ENCODE peak calls at places on chromosomes 1 and 21, in seven cellular contexts. W, K, J, U, M, Q and P are unnamed samples.

GRCh38 chr1:69777423-69777822 is 209.7 kb downstream of the LRRC7 start:
- DNase-seq in W (no peak), M (no peak), J (no peak), K (no peak), U (no peak), Q (no peak), P (no peak)

GRCh38 chr21:29313662-29314408 is 15.1 kb downstream of the BACH1 start:
- DNase-seq in U (no peak), Q (no peak), K (no peak), W (no peak), M (no peak), J (no peak), P (no peak)

GRCh38 chr1:11500881-11501280 is 21.9 kb downstream of the DISP3 start:
- DNase-seq in U (no peak), K (no peak), W (no peak), M (no peak), Q (no peak), J (no peak), P (no peak)

GRCh38 chr1:112251766-112252506 is 144.1 kb upstream of the CTTNBP2NL start:
- DNase-seq in W (no peak), Q (no peak), M (no peak), U (no peak), K (no peak), J (no peak), P (no peak)

GRCh38 chr1:29245261-29245660 is 8.9 kb downstream of the PTPRU start:
- DNase-seq in W (no peak), K (no peak), M (no peak), U (peak; percentile 34), Q (no peak), J (no peak), P (no peak)

GRCh38 chr1:235948774-235949427 is 82.2 kb upstream of the LYST start:
- DNase-seq in U (peak; percentile 10), M (no peak), W (no peak), J (no peak), Q (no peak), K (no peak), P (no peak)

GRCh38 chr1:64877151-64877550 is 89.2 kb downstream of the JAK1 start:
- DNase-seq in K (peak; percentile 27), Q (no peak), M (no peak), W (peak; percentile 87), J (no peak), U (no peak), P (peak; percentile 19)

GRCh38 chr1:17162941-17163340 is 42.0 kb upstream of the PADI1 start:
- DNase-seq in W (no peak), J (no peak), K (no peak), U (no peak), M (no peak), Q (peak; percentile 95), P (no peak)

GRCh38 chr1:196136396-196136795 is 471.8 kb downstream of the KCNT2 start:
- DNase-seq in W (no peak), M (no peak), K (no peak), U (no peak), Q (no peak), J (no peak), P (no peak)

GRCh38 chr1:149844096-149844495 is 55.3 kb upstream of the BOLA1 start:
- DNase-seq in M (no peak), U (no peak), K (no peak), W (peak; percentile 21), Q (no peak), J (no peak), P (peak; percentile 10)

DNA sequence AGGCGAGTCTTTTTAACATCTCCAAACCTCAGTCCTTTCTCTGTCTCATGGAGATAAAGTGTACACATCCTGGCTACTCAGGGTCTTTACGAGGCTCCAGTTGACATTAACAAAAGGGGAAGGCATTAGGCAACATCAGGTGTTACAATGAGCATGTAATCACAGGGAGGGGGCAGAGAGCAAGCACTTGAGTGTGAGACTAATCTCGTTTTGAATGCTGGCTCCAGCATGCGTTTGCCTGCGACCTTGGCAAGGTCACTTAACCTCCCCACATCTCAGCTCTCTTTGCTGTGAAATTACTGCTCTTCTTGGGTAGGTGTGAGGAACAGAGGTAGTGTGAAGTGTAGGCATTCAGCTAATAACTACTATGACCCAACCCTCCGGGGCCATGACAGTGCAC is 3.1 kb downstream of the TNNT2 start:
- DNase-seq in K (no peak), U (no peak), Q (no peak), M (no peak), J (no peak), W (no peak), P (no peak)
- H3K4me1 ChIP-seq in K (no peaks in the 10 kb centered on the region), U (no peaks in the 10 kb centered on the region), Q (no peaks in the 10 kb centered on the region), M (peaks cover 37% of the 10 kb centered on the region), J (no peaks in the 10 kb centered on the region), W (no peaks in the 10 kb centered on the region), P (no peaks in the 10 kb centered on the region)

GRCh38 chr1:41388517-41388916 is 27.3 kb downstream of the FOXO6 start:
- DNase-seq in M (no peak), K (no peak), W (no peak), Q (no peak), U (no peak), J (no peak), P (no peak)
- H3K4me1 ChIP-seq in M (peaks cover 45% of the 10 kb centered on the region), K (no peaks in the 10 kb centered on the region), W (peaks cover 2% of the 10 kb centered on the region), Q (peaks cover 31% of the 10 kb centered on the region), U (peaks cover 31% of the 10 kb centered on the region), J (peaks cover 4% of the 10 kb centered on the region), P (no peaks in the 10 kb centered on the region)

DNA sequence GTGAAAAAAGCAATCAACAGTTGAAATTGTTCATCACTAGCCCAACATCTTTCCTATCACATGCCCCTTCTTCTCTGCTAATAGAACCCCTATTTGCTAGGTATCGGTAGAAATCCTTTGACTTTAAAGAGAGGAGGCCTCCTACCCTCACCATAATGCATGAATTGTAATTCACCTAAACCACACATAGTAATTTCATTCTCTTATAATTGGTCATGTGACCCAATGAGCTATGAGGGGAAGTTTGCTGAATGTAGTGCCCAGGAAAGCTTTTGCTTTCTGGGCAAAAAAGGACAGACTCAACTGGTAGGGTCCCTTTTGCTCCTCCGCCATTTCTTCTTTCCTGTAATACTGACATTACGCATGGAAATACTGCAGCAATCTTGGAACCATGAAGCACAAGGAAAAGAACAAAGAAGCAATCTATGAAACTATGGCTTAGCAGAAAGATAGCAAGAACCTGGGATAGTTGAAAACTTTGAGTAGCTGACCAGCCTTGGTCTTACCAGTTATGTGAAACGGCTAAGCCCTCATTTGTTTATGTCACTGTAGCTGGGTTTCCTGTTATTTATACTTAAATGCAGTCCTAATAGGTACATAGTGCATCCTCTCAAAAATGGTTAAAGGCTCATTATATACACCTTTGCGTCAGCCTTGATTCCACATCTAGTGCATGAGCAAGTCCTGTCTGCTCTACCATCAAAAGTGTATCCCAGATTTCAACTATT is 10.2 kb upstream of the CHI3L2 start:
- DNase-seq in M (no peak), W (no peak), J (no peak), Q (no peak), K (no peak), U (no peak), P (no peak)
- H3K4me1 ChIP-seq in M (peaks cover 8% of the 10 kb centered on the region), W (peaks cover 100% of the 10 kb centered on the region), J (no peaks in the 10 kb centered on the region), Q (peaks cover 14% of the 10 kb centered on the region), K (peaks cover 99% of the 10 kb centered on the region), U (peaks cover under 1% of the 10 kb centered on the region), P (peaks cover 98% of the 10 kb centered on the region)

GRCh38 chr1:40564913-40565312 is 33.5 kb downstream of the ZNF684 start:
- DNase-seq in M (no peak), W (no peak), U (no peak), J (no peak), K (no peak), Q (no peak), P (no peak)
- H3K4me1 ChIP-seq in M (no peaks in the 10 kb centered on the region), W (no peaks in the 10 kb centered on the region), U (no peaks in the 10 kb centered on the region), J (no peaks in the 10 kb centered on the region), K (peaks cover 3% of the 10 kb centered on the region), Q (no peaks in the 10 kb centered on the region), P (no peaks in the 10 kb centered on the region)